ENCODE peak calls at places on chromosomes 6 and 20, in nine cellular contexts. J is cardiac muscle cell, N is right lobe of liver, K is A673, C is SK-N-SH, B is fibroblast of lung, T is fibroblast of mammary gland, F is AG04450, M is PC-9. R is an unnamed sample.

GRCh38 chr20:14959506-14960493 is 622.4 kb upstream of the FLRT3 start:
- DNase-seq in J (no peak), B (no peak), F (no peak), M (no peak), K (no peak), C (no peak), N (no peak), T (peak; percentile 42), R (peak; percentile 39)

GRCh38 chr20:10379761-10380160 is 54.3 kb downstream of the MKKS start:
- DNase-seq in B (no peak), J (no peak), N (no peak), T (no peak), C (no peak), M (no peak), F (no peak), K (no peak), R (no peak)

GRCh38 chr6:134757911-134758361 is 192.0 kb downstream of the ALDH8A1 start:
- DNase-seq in B (no peak), J (no peak), F (no peak), K (no peak), C (no peak), M (peak; percentile 99), N (no peak), T (peak; percentile 52), R (peak; percentile 5)

GRCh38 chr6:141677598-141678211 is 455.0 kb upstream of the GJE1 start:
- DNase-seq in F (no peak), K (peak; percentile 76), M (no peak), J (peak; percentile 49), T (peak; percentile 51), B (peak; percentile 11), C (peak; percentile 4), N (no peak), R (peak; percentile 66)

GRCh38 chr6:95648636-95649035 is 71.3 kb downstream of the MANEA start:
- DNase-seq in F (no peak), T (no peak), N (no peak), M (no peak), J (no peak), C (no peak), K (peak; percentile 4), B (no peak), R (no peak)

GRCh38 chr6:67630146-67630545 is 1004.9 kb upstream of the ADGRB3 start:
- DNase-seq in B (peak; percentile 99), T (peak; percentile 96), C (no peak), F (peak; percentile 70), J (no peak), N (no peak), M (no peak), K (peak; percentile 52), R (peak; percentile 94)

GRCh38 chr6:129302671-129303070 is 407.3 kb downstream of the ARHGAP18 start:
- DNase-seq in K (no peak), T (no peak), F (no peak), B (no peak), C (no peak), J (no peak), N (no peak), M (no peak), R (no peak)

GRCh38 chr6:35694462-35694861 is 5.7 kb upstream of the FKBP5 start:
- DNase-seq in F (no peak), J (no peak), C (no peak), K (no peak), B (peak; percentile 38), T (peak; percentile 78), M (no peak), N (no peak), R (peak; percentile 43)

GRCh38 chr6:154092336-154092962 is 53.4 kb downstream of the OPRM1 start:
- DNase-seq in N (no peak), C (peak; percentile 71), J (no peak), B (no peak), F (no peak), K (no peak), M (no peak), T (no peak), R (no peak)

GRCh38 chr20:36744764-36745191 is 1.1 kb downstream of the NDRG3 start:
- DNase-seq in K (no peak), F (no peak), N (peak; percentile 35), C (peak; percentile 73), B (peak; percentile 54), T (peak; percentile 47), J (peak; percentile 38), M (peak; percentile 56), R (peak; percentile 57)

GRCh38 chr6:139016337-139017213 is 12.0 kb upstream of the ABRACL start:
- DNase-seq in B (no peak), F (no peak), N (no peak), K (no peak), C (no peak), T (no peak), M (no peak), J (no peak), R (no peak)

GRCh38 chr6:101083533-101084172 is 202.5 kb upstream of the ASCC3 start:
- DNase-seq in B (peak; percentile 81), J (no peak), N (no peak), F (no peak), T (peak; percentile 82), C (no peak), M (peak; percentile 97), K (peak; percentile 91), R (peak; percentile 95)

GRCh38 chr6:84769247-84769646 is 4.8 kb upstream of the TBX18 start:
- DNase-seq in N (no peak), B (no peak), K (peak; percentile 12), M (no peak), F (no peak), J (no peak), T (no peak), C (no peak), R (peak; percentile 60)

GRCh38 chr20:59135093-59135492 is 28.5 kb upstream of the ZNF831 start:
- DNase-seq in B (no peak), T (no peak), J (no peak), F (no peak), K (no peak), N (no peak), M (no peak), C (no peak), R (no peak)

GRCh38 chr20:6120491-6120988 is 2.3 kb downstream of the FERMT1 start:
- DNase-seq in K (peak; percentile 86), C (no peak), F (no peak), N (no peak), J (no peak), B (no peak), M (no peak), T (no peak), R (no peak)

GRCh38 chr6:80548496-80548895 is 442.0 kb downstream of the BCKDHB start:
- DNase-seq in T (peak; percentile 84), M (no peak), K (no peak), N (no peak), C (no peak), F (no peak), B (peak; percentile 67), J (no peak), R (peak; percentile 80)

GRCh38 chr20:56630086-56630493 is 984 bp downstream of the TFAP2C start:
- DNase-seq in N (no peak), J (peak; percentile 84), F (no peak), M (peak; percentile 92), B (peak; percentile 72), T (peak; percentile 56), C (peak; percentile 59), K (peak; percentile 49), R (no peak)

DNA sequence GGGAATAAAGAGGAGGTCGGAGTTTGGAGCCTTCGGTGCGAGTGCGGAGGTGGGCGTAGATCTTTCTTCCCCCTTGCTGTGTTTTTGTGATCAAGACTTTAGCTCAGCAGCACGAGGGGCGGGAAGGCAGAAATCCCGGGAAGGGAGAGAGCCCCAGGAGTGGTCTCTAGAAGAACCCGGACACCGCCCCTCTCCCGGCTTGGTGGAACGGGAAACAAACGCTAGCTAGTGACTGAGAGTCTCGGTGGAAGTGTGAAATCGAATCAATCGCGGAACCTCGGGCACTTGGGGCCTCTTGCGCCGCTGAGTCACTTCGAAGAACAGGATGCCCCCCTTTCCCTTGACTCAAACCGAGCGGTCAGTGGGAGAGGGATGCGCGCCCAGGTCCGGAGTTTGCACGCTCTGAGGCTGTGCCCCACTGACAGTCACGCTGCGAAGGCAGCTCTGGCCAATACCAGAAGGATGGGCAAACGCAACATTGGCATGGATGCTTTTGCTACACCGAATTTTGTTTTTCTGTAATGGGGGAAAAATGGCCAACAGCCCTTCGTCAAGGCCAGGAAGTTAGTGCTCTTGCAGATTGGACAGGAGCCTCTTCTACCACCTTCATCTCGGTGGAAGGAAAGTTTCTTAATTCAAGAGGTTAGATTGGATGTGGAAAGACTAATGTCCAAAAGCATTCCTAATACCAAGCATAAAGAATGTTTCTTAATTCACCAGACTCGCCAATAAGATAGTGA is 1.6 kb upstream of the OLIG3 start:
- DNase-seq in B (no peak), F (no peak), C (no peak), N (no peak), K (no peak), J (no peak), T (no peak), M (no peak), R (no peak)
- H3K4me3 ChIP-seq in B (no peak overlapping the region), F (no peak overlapping the region), C (no peak overlapping the region), N (no peak overlapping the region), K (no peak overlapping the region), J (no peak overlapping the region), T (no peak overlapping the region), M (no peak overlapping the region), R (no peak overlapping the region)

GRCh38 chr6:94323853-94324252 is 904.5 kb upstream of the EPHA7 start:
- DNase-seq in J (peak; percentile 13), K (peak; percentile 38), M (no peak), B (no peak), C (no peak), N (no peak), F (no peak), T (no peak), R (no peak)
- TF ChIP-seq CTCF in J (no peak), K (peak; percentile 32), M (no peak), B (no peak), C (peak; percentile 30), N (no peak), F (no peak), T (no peak), R (no peak)

GRCh38 chr20:1265916-1266166 is 253 bp upstream of the SNPH start:
- DNase-seq in N (no peak), T (no peak), M (no peak), J (no peak), C (no peak), B (no peak), F (no peak), K (no peak), R (no peak)
- H3K4me3 ChIP-seq in N (peak overlapping the region; percentile 55), T (peak overlapping the region; percentile 60), M (peak overlapping the region; percentile 69), J (peak overlapping the region; percentile 44), C (peak overlapping the region; percentile 81), B (peak overlapping the region; percentile 63), F (peak overlapping the region; percentile 70), K (peak overlapping the region; percentile 65), R (peak overlapping the region; percentile 64)

DNA sequence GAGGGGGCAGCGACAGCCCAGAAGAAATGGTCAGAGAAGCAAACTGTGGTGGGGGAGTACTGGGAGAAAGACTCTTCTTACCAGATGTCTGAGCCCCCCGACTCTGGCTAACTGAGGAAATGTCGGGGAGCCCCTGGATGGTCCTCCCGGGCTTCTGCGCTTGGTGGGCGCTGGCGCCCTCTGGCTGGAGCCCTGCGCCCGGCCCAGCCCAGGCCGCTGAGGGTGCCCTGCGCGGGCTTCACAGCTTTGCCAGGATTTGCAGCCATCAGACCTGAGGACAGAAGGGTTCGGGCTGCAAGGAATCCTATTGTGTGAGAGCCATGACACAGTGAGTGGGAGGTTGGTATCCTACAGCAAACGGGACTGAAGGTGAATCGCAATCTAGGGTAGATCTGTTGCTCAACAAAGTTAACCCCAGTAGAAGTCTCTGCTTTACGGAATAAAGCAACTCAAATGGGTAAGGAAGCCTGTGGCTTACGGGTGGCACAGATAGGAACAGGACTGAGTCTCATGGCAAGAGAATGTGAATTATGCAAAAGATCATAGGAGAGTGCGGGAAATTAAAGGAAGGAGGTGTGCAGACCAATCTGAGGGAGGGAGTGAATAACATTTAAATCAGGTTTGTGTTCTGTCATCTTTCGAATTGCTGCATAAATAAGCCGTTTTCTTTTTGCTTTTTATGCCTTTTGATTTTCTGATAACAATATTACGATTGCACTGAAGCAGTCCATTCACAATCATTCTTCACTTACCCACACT is 719 bp upstream of the RCAN2 start:
- DNase-seq in F (no peak), T (peak; percentile 17), C (peak; percentile 63), M (peak; percentile 46), J (peak; percentile 80), B (peak; percentile 3), K (peak; percentile 1), N (peak; percentile 63), R (no peak)
- TF ChIP-seq CTCF in F (peak; percentile 43), T (peak; percentile 56), C (peak; percentile 39), M (peak; percentile 53), J (peak; percentile 50), B (peak; percentile 71), K (peak; percentile 48), N (peak; percentile 35), R (no peak)